ENCODE peak calls at places on chromosomes 13 and 19, in five cellular contexts. O is left lung; M is RWPE2; F is kidney tubule cell; E is stimulated activated CD8-positive, alpha-beta memory T cell treated with anti-CD3 and anti-CD28 coated beads, Interleukin-15, amount 100 ng/mL, for 4 hours. W is an unnamed sample.

GRCh38 chr19:40831502-40832430 is 18.5 kb downstream of the CYP2A6 start:
- DNase-seq in F (peak), E (no peak), M (no peak), O (peak), W (no peak)

GRCh38 chr13:44306401-44307192 is 67.0 kb upstream of the SERP2 start:
- DNase-seq in M (peak), E (no peak), F (peak), O (no peak), W (no peak)

GRCh38 chr19:29690842-29691241 is 24.2 kb downstream of the C19orf12 start:
- DNase-seq in O (no peak), E (peak), F (peak), M (no peak), W (no peak)

GRCh38 chr19:1455336-1456120 is 5.6 kb downstream of the APC2 start:
- DNase-seq in M (no peak), E (no peak), O (peak), F (peak), W (no peak)

GRCh38 chr13:42065414-42065813 is 17.0 kb downstream of the DGKH start:
- DNase-seq in M (no peak), E (no peak), O (no peak), F (no peak), W (no peak)

GRCh38 chr13:33616130-33616529 is 201.8 kb upstream of the RFC3 start:
- DNase-seq in M (no peak), E (no peak), F (no peak), O (no peak), W (no peak)

GRCh38 chr13:96003304-96003703 is 49.9 kb downstream of the UGGT2 start:
- DNase-seq in M (no peak), E (no peak), O (no peak), F (peak), W (no peak)

GRCh38 chr13:70795484-70795883 is 687.2 kb upstream of the KLHL1 start:
- DNase-seq in M (no peak), F (no peak), E (no peak), O (no peak), W (no peak)

GRCh38 chr13:87536899-87537298 is 134.3 kb upstream of the SLITRK5 start:
- DNase-seq in F (no peak), E (no peak), O (no peak), M (no peak), W (no peak)

GRCh38 chr19:5340637-5341447 is at the start of gene PTPRS:
- DNase-seq in O (peak), F (peak), M (no peak), E (peak), W (peak)

GRCh38 chr13:26253262-26253786 is 605 bp upstream of the CDK8 start:
- DNase-seq in O (no peak), M (no peak), F (no peak), E (no peak), W (no peak)

GRCh38 chr13:87889241-87889640 is 218.1 kb downstream of the SLITRK5 start:
- DNase-seq in E (no peak), F (no peak), M (no peak), O (no peak), W (no peak)

GRCh38 chr19:44643605-44644390 is at the start of gene PVR:
- DNase-seq in F (peak), E (no peak), M (peak), O (peak), W (peak)

GRCh38 chr19:48914181-48914580 is 14.1 kb downstream of the NUCB1 start:
- DNase-seq in E (no peak), O (no peak), F (no peak), M (no peak), W (no peak)

GRCh38 chr19:18859676-18860301 is 28.0 kb downstream of the UPF1 start:
- DNase-seq in F (no peak), M (peak), O (no peak), E (no peak), W (peak)

GRCh38 chr19:46347572-46347883 is 641 bp downstream of the PPP5C start:
- DNase-seq in O (no peak), M (no peak), F (no peak), E (no peak), W (no peak)

W was measured in right lobe of liver.